ENCODE peak calls at places on chromosomes 13 and 19, in five cellular contexts. E, M, I, O and Y are unnamed samples.

GRCh38 chr13:95530178-95530577 is 22.3 kb upstream of the CLDN10 start:
- DNase-seq in M (no peak), I (no peak), E (no peak), O (no peak), Y (no peak)

GRCh38 chr19:18488838-18489626 is 32.8 kb downstream of the ELL start:
- DNase-seq in I (no peak), M (no peak), O (no peak), E (no peak), Y (no peak)

GRCh38 chr19:4038057-4038456 is 28.6 kb downstream of the ZBTB7A start:
- DNase-seq in I (no peak), O (no peak), E (no peak), M (no peak), Y (no peak)

GRCh38 chr13:57858376-57858775 is 226.8 kb downstream of the PCDH17 start:
- DNase-seq in E (no peak), O (no peak), M (no peak), I (no peak), Y (no peak)

GRCh38 chr13:47897411-47898050 is 103.5 kb downstream of the SUCLA2 start:
- DNase-seq in M (no peak), I (no peak), E (no peak), O (no peak), Y (no peak)

GRCh38 chr13:45448965-45449559 is 15.7 kb upstream of the COG3 start:
- DNase-seq in M (no peak), I (no peak), E (no peak), O (no peak), Y (no peak)

GRCh38 chr13:44703371-44703770 is 127.2 kb upstream of the TSC22D1 start:
- DNase-seq in E (no peak), M (no peak), O (no peak), I (no peak), Y (no peak)

GRCh38 chr19:3518669-3519068 is 12.6 kb downstream of the FZR1 start:
- DNase-seq in I (no peak), O (no peak), M (no peak), E (no peak), Y (no peak)

GRCh38 chr13:114089341-114089740 is 43.1 kb downstream of the RASA3 start:
- DNase-seq in O (no peak), M (no peak), E (no peak), I (no peak), Y (no peak)

GRCh38 chr13:109749365-109749764 is 37.0 kb downstream of the IRS2 start:
- DNase-seq in E (no peak), O (no peak), M (no peak), I (no peak), Y (no peak)

GRCh38 chr19:54418930-54419800 is 3.9 kb downstream of the TTYH1 start:
- DNase-seq in M (no peak), I (no peak), E (no peak), O (no peak), Y (no peak)

GRCh38 chr13:35697281-35697680 is 220.8 kb upstream of the MAB21L1 start:
- DNase-seq in E (no peak), O (no peak), I (no peak), M (no peak), Y (no peak)

GRCh38 chr13:65555973-65556372 is 1674.2 kb downstream of the PCDH9 start:
- DNase-seq in I (no peak), M (no peak), E (no peak), O (no peak), Y (no peak)

GRCh38 chr19:57078802-57079201 is 41.0 kb upstream of the USP29 start:
- DNase-seq in I (no peak), E (no peak), M (no peak), O (no peak), Y (no peak)

GRCh38 chr13:109274188-109274821 is 512.1 kb downstream of the IRS2 start:
- DNase-seq in E (no peak), I (no peak), M (no peak), O (no peak), Y (no peak)

GRCh38 chr13:67258482-67258881 is 28.3 kb upstream of the PCDH9 start:
- DNase-seq in M (no peak), O (no peak), E (no peak), I (no peak), Y (no peak)

GRCh38 chr19:17752865-17753639 is 1.8 kb downstream of the FCHO1 start:
- DNase-seq in O (no peak), M (no peak), I (no peak), E (no peak), Y (no peak)

GRCh38 chr13:48615017-48615416 is 38.7 kb upstream of the CYSLTR2 start:
- DNase-seq in M (no peak), E (no peak), O (no peak), I (no peak), Y (no peak)

GRCh38 chr13:24148414-24149305 is 11.9 kb upstream of the SPATA13 start:
- DNase-seq in E (no peak), M (no peak), O (no peak), I (no peak), Y (no peak)

GRCh38 chr13:104246955-104247354 is 1180.7 kb upstream of the SLC10A2 start:
- DNase-seq in M (no peak), E (no peak), I (no peak), O (no peak), Y (no peak)

GRCh38 chr19:54191671-54192453 is 754 bp downstream of the TSEN34 start:
- DNase-seq in I (no peak), M (no peak), O (no peak), E (no peak), Y (no peak)

GRCh38 chr13:93318538-93318937 is 91.9 kb downstream of the GPC6 start:
- DNase-seq in E (no peak), I (no peak), O (no peak), M (no peak), Y (no peak)

GRCh38 chr19:43809762-43810696 is 7.8 kb upstream of the LYPD5 start:
- DNase-seq in O (no peak), E (peak), I (no peak), M (peak), Y (no peak)

GRCh38 chr19:51354742-51355148 is 11.4 kb downstream of the ETFB start:
- DNase-seq in E (no peak), M (no peak), I (no peak), O (no peak), Y (no peak)

GRCh38 chr19:38434549-38435051 is 1.1 kb downstream of the RYR1 start:
- DNase-seq in E (no peak), O (peak), I (no peak), M (no peak), Y (no peak)

GRCh38 chr13:53004605-53005004 is 24.0 kb upstream of the OLFM4 start:
- DNase-seq in O (no peak), E (no peak), I (no peak), M (no peak), Y (no peak)

GRCh38 chr19:51644636-51645271 is 1.9 kb downstream of the SIGLEC14 start:
- DNase-seq in I (no peak), O (no peak), M (peak), E (peak), Y (no peak)

GRCh38 chr19:3068071-3068470 is 5.8 kb upstream of the TLE5 start:
- DNase-seq in O (no peak), M (no peak), E (no peak), I (no peak), Y (no peak)

GRCh38 chr13:25281937-25282332 is 5.4 kb downstream of the MTMR6 start:
- DNase-seq in O (no peak), I (no peak), E (no peak), M (peak), Y (no peak)

GRCh38 chr19:45676851-45677263 is 8.8 kb downstream of the GIPR start:
- DNase-seq in I (no peak), O (no peak), E (peak), M (peak), Y (peak)

GRCh38 chr13:23321534-23322241 is 111.8 kb downstream of the SACS start:
- DNase-seq in O (peak), I (no peak), M (peak), E (no peak), Y (no peak)

GRCh38 chr13:86881390-86881789 is 789.8 kb upstream of the SLITRK5 start:
- DNase-seq in O (no peak), E (no peak), M (no peak), I (no peak), Y (no peak)
- TF ChIP-seq CTCF in O (no peak), E (no peak), M (no peak), I (no peak), Y (no peak)

GRCh38 chr19:10295305-10295846 is 5.6 kb downstream of the ICAM5 start:
- DNase-seq in I (peak), O (no peak), M (peak), E (peak), Y (peak)
- TF ChIP-seq CTCF in I (no peak), O (no peak), M (peak), E (no peak), Y (no peak)

DNA sequence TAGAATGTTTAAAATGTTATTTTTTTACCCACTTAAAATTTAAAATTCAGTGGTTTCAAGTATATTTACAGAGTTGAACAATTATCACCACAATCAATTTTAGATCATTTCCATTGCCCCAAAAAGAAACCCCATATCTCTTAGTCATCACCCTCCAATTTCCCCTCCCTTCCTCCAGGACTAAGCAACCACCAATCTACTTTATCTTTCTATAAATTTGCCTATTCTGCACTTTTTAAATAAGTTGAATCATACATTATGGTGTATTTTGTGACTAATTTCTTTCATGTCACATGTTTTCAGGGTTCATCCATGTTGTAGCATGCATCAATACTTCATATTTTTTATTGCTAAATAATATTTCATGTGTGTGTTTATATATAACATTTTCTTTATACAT is 107.6 kb upstream of the OXGR1 start:
- DNase-seq in M (no peak), E (no peak), I (no peak), O (no peak), Y (no peak)
- TF ChIP-seq CTCF in M (no peak), E (no peak), I (no peak), O (no peak), Y (no peak)

DNA sequence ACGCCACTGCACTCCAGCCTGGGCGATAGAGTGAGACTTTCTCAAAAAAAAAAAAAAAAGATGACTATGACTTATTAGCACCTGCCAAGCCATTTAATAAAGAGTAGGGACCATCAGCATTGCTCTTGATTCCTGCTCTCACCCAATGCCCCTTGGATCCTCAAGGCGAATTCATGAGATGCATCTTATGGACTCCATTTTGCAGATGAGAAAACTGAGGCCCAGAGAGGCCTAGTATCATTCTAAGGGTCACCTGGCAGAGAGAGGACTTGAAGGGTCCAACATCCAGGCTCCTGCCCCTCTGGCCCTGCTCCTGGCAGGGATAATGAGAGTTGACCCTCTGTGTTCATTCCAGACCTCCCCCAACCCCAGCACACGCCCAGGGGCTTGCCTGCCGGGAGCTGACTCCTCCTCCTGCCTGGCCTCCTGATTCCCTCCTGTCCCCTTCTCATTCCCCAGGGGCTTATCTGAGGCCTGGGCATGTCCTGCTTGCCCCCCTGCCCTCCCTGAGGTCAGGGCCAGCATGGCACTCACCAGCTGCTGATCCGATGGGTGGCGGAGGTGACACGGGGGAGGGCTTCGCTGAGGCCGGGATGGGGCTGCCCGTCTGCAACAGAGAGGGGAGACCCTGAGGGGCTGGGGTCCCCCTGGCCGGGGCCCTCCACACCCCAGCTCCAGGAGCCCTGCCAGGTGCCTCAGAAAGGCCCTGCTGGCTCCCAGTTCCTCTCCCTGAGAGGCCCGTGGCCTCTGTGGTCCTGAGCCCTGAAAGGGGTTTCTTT is 7.4 kb downstream of the WIZ start:
- DNase-seq in M (no peak), I (no peak), E (no peak), O (no peak), Y (no peak)
- TF ChIP-seq CTCF in M (no peak), I (no peak), E (no peak), O (no peak), Y (no peak)

DNA sequence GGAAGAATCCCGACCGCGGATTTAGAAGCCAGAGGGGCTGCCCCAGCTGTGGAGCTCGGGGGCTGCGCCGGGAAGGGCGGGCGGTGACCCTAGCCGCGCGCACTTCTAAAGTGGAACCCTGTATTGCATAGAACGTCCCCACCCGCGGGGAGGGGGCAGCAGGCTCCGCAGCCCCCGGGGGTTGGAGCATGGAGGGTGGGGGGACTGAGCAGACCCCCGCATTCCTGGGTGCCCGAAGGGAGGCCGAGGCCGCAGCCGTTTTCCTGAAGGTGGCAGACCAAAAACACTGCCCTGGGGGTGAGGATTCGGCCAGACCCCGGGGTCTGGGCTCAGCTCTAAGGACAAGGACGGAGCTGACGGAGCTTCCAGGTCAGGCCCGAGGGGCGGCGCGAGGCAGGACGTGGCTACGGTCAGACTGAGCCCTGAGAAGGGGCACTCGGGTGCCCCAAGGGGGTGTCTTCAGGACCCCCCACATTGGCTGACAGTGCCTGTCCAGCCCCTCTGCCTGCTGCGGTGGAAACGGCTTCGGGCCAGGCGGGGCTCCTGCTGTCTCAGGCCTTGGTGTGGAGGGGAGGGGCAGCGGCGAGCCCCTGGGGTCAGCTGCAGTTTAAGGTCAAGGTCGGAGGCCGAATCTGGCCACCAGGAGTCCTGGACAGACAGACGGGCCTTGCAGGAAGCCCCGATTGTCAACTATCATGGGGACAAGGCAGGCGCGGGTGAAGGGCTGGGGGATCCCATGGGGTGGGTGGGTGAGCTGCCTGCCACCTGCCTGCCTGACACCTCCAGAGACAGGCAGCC is 12.6 kb downstream of the MKNK2 start:
- DNase-seq in O (no peak), M (peak), I (no peak), E (peak), Y (no peak)
- TF ChIP-seq CTCF in O (no peak), M (no peak), I (no peak), E (no peak), Y (no peak)

DNA sequence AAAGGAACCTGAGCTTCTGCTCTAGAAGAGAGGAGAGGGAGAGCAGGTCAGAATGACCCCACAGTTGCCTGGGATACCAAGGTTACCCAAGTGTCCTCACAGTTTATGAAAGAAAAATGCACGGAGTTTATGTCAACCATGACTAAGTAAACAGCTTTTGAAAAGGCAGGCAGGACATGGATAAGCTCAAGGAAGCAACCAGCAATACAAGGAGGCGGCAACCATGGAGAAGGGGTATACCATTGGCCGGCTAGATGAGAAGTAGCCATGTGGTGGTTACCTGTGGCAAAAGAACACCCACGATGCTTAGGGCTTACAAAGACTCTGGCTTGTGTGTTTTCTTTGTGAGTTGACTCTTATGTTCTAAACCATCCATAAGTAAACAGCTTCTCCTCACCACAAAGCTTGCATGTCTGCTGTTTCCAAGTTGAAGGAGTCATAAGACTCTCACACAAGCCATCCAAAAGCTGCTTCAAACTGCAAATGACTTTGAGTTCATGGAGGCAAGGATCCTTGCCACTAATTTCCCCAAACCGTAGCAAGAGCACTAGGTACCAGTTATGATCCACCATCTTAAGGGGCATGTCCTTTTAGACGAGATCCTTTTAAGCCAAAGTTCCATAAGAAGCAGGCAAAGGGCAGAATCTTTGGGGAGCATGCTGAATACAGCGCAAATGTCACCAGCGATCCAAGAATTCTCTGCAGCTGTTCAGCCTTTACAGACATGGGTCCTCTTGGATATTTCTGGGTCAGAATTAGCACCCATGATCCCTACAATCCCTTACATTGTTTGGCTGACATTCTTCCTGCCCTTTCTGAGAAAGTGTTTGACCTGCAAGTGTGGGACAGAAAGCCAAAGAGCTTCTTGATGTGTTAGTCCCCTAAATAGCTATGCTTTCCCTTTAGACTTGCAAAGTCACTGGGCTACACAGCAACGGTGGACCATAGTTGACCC is 74.8 kb upstream of the IPO5 start:
- DNase-seq in E (no peak), M (no peak), I (no peak), O (no peak), Y (no peak)
- TF ChIP-seq CTCF in E (no peak), M (no peak), I (no peak), O (no peak), Y (no peak)

GRCh38 chr19:12652219-12652618 is 14.3 kb downstream of the MAN2B1 start:
- DNase-seq in E (no peak), M (no peak), I (no peak), O (no peak), Y (no peak)

GRCh38 chr19:12660980-12661379 is 5.6 kb downstream of the MAN2B1 start:
- DNase-seq in O (no peak), M (no peak), E (no peak), I (no peak), Y (no peak)

GRCh38 chr19:12656899-12657571 is 9.5 kb downstream of the MAN2B1 start:
- DNase-seq in M (no peak), I (no peak), O (no peak), E (no peak), Y (no peak)

GRCh38 chr19:12655546-12655945 is 11.0 kb downstream of the MAN2B1 start:
- DNase-seq in O (no peak), E (no peak), I (no peak), M (no peak), Y (no peak)

DNA sequence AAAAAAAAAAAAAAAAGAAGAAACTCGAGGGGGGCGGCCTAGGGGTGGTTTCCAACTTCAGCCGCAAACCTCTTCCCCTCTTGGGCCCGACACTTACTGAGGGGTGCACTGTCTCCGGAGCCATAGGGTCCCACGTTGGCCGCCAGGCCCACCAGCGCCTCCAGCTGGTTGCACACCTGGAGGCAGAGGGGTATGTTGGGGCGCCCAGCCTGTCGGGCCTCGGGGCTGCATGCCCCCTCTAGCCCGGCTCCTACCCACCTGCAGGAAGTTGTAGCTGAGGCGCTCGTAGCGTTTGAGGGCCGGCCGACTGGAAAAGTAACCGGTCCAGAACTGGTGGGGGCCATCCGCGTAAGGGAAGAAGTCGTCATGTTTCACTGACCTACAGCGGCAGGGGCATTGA is 8.6 kb downstream of the MAN2B1 start:
- DNase-seq in M (no peak), O (no peak), E (no peak), I (no peak), Y (no peak)
- TF ChIP-seq CTCF in M (no peak), O (no peak), E (no peak), I (no peak), Y (no peak)